ENCODE peak calls at places on chromosomes 4 and X, in six cellular contexts. One of them, this sample, is unnamed.
A peak's percentile ranks its signal among the peaks of the same experiment; 100 is the strongest.

GRCh38 chr4:47703964-47704363 is 133.9 kb downstream of the CORIN start:
- DNase-seq in activated B cell treated with CpG ODN at 0.5 μM for 24 hours: no peak
- DNase-seq in GM13977: no peak
- DNase-seq in endothelial cell: no peak
- DNase-seq in left ventricle myocardium inferior: no peak
- DNase-seq in fibroblast of mammary gland: no peak
- DNase-seq in this sample: no peak

GRCh38 chr4:55074386-55074785 is 51.0 kb downstream of the KDR start:
- DNase-seq in GM13977: no peak
- DNase-seq in fibroblast of mammary gland: no peak
- DNase-seq in activated B cell treated with CpG ODN at 0.5 μM for 24 hours: no peak
- DNase-seq in left ventricle myocardium inferior: no peak
- DNase-seq in endothelial cell: no peak
- DNase-seq in this sample: no peak

GRCh38 chrX:37599735-37600134 is 28.3 kb downstream of the LANCL3 start:
- DNase-seq in activated B cell treated with CpG ODN at 0.5 μM for 24 hours: no peak
- DNase-seq in GM13977: no peak
- DNase-seq in fibroblast of mammary gland: no peak
- DNase-seq in endothelial cell: no peak
- DNase-seq in left ventricle myocardium inferior: no peak
- DNase-seq in this sample: no peak

GRCh38 chr4:36237366-36238353 is 6.7 kb downstream of the ARAP2 start:
- DNase-seq in endothelial cell: no peak
- DNase-seq in activated B cell treated with CpG ODN at 0.5 μM for 24 hours: no peak
- DNase-seq in GM13977: no peak
- DNase-seq in fibroblast of mammary gland: no peak
- DNase-seq in left ventricle myocardium inferior: no peak
- DNase-seq in this sample: no peak

GRCh38 chr4:2716236-2716635 is 39.9 kb downstream of the TNIP2 start:
- DNase-seq in left ventricle myocardium inferior: no peak
- DNase-seq in endothelial cell: no peak
- DNase-seq in fibroblast of mammary gland: no peak
- DNase-seq in activated B cell treated with CpG ODN at 0.5 μM for 24 hours: no peak
- DNase-seq in GM13977: no peak
- DNase-seq in this sample: no peak

GRCh38 chr4:154626793-154627484 is 14.5 kb upstream of the FGG start:
- DNase-seq in activated B cell treated with CpG ODN at 0.5 μM for 24 hours: peak; percentile 46
- DNase-seq in fibroblast of mammary gland: peak; percentile 49
- DNase-seq in GM13977: peak; percentile 79
- DNase-seq in left ventricle myocardium inferior: peak; percentile 23
- DNase-seq in endothelial cell: peak; percentile 87
- DNase-seq in this sample: peak; percentile 79

GRCh38 chr4:70915874-70916559 is 13.8 kb downstream of the MOB1B start:
- DNase-seq in left ventricle myocardium inferior: no peak
- DNase-seq in fibroblast of mammary gland: no peak
- DNase-seq in activated B cell treated with CpG ODN at 0.5 μM for 24 hours: no peak
- DNase-seq in GM13977: no peak
- DNase-seq in endothelial cell: no peak
- DNase-seq in this sample: no peak

GRCh38 chrX:68686684-68687045 is 39.2 kb downstream of the STARD8 start:
- DNase-seq in left ventricle myocardium inferior: peak; percentile 37
- DNase-seq in endothelial cell: no peak
- DNase-seq in activated B cell treated with CpG ODN at 0.5 μM for 24 hours: no peak
- DNase-seq in GM13977: peak; percentile 38
- DNase-seq in fibroblast of mammary gland: peak; percentile 45
- DNase-seq in this sample: no peak

GRCh38 chr4:37453004-37453360 is 208.4 kb downstream of the NWD2 start:
- DNase-seq in activated B cell treated with CpG ODN at 0.5 μM for 24 hours: no peak
- DNase-seq in GM13977: peak; percentile 78
- DNase-seq in fibroblast of mammary gland: peak; percentile 67
- DNase-seq in left ventricle myocardium inferior: no peak
- DNase-seq in endothelial cell: peak; percentile 49
- DNase-seq in this sample: no peak

GRCh38 chrX:133473451-133473850 is 58.2 kb upstream of the GPC4 start:
- DNase-seq in fibroblast of mammary gland: peak; percentile 27
- DNase-seq in left ventricle myocardium inferior: no peak
- DNase-seq in endothelial cell: no peak
- DNase-seq in GM13977: no peak
- DNase-seq in activated B cell treated with CpG ODN at 0.5 μM for 24 hours: no peak
- DNase-seq in this sample: no peak

GRCh38 chr4:52660643-52661042 is 1.5 kb upstream of the USP46 start:
- DNase-seq in endothelial cell: no peak
- DNase-seq in fibroblast of mammary gland: no peak
- DNase-seq in GM13977: no peak
- DNase-seq in activated B cell treated with CpG ODN at 0.5 μM for 24 hours: no peak
- DNase-seq in left ventricle myocardium inferior: no peak
- DNase-seq in this sample: no peak

GRCh38 chr4:52664479-52664878 is 5.4 kb upstream of the USP46 start:
- DNase-seq in fibroblast of mammary gland: no peak
- DNase-seq in endothelial cell: no peak
- DNase-seq in GM13977: no peak
- DNase-seq in activated B cell treated with CpG ODN at 0.5 μM for 24 hours: no peak
- DNase-seq in left ventricle myocardium inferior: no peak
- DNase-seq in this sample: no peak

GRCh38 chr4:52670121-52670520 is 11.0 kb upstream of the USP46 start:
- DNase-seq in GM13977: no peak
- DNase-seq in left ventricle myocardium inferior: no peak
- DNase-seq in endothelial cell: no peak
- DNase-seq in fibroblast of mammary gland: no peak
- DNase-seq in activated B cell treated with CpG ODN at 0.5 μM for 24 hours: no peak
- DNase-seq in this sample: no peak

GRCh38 chr4:52661966-52662705 is 3.0 kb upstream of the USP46 start:
- DNase-seq in activated B cell treated with CpG ODN at 0.5 μM for 24 hours: no peak
- DNase-seq in GM13977: no peak
- DNase-seq in endothelial cell: no peak
- DNase-seq in fibroblast of mammary gland: no peak
- DNase-seq in left ventricle myocardium inferior: no peak
- DNase-seq in this sample: no peak

GRCh38 chr4:52665592-52665991 is 6.5 kb upstream of the USP46 start:
- DNase-seq in left ventricle myocardium inferior: no peak
- DNase-seq in GM13977: peak; percentile 45
- DNase-seq in fibroblast of mammary gland: no peak
- DNase-seq in activated B cell treated with CpG ODN at 0.5 μM for 24 hours: no peak
- DNase-seq in endothelial cell: no peak
- DNase-seq in this sample: no peak
- TF ChIP-seq CTCF in left ventricle myocardium inferior: peak; percentile 49
- TF ChIP-seq CTCF in GM13977: peak; percentile 58
- TF ChIP-seq CTCF in fibroblast of mammary gland: peak; percentile 14
- TF ChIP-seq CTCF in activated B cell treated with CpG ODN at 0.5 μM for 24 hours: no peak
- TF ChIP-seq CTCF in endothelial cell: no peak
- TF ChIP-seq CTCF in this sample: no peak

GRCh38 chr4:27000820-27001219 is 140.2 kb downstream of the STIM2 start:
- DNase-seq in fibroblast of mammary gland: no peak
- DNase-seq in left ventricle myocardium inferior: no peak
- DNase-seq in endothelial cell: no peak
- DNase-seq in activated B cell treated with CpG ODN at 0.5 μM for 24 hours: no peak
- DNase-seq in GM13977: no peak
- DNase-seq in this sample: no peak

GRCh38 chr4:27005512-27006246 is 145.0 kb downstream of the STIM2 start:
- DNase-seq in endothelial cell: no peak
- DNase-seq in left ventricle myocardium inferior: no peak
- DNase-seq in activated B cell treated with CpG ODN at 0.5 μM for 24 hours: no peak
- DNase-seq in fibroblast of mammary gland: peak; percentile 88
- DNase-seq in GM13977: no peak
- DNase-seq in this sample: no peak

GRCh38 chr4:27001398-27002164 is 140.9 kb downstream of the STIM2 start:
- DNase-seq in endothelial cell: no peak
- DNase-seq in activated B cell treated with CpG ODN at 0.5 μM for 24 hours: no peak
- DNase-seq in left ventricle myocardium inferior: no peak
- DNase-seq in fibroblast of mammary gland: no peak
- DNase-seq in GM13977: no peak
- DNase-seq in this sample: no peak

GRCh38 chr4:27006247-27006603 is 145.6 kb downstream of the STIM2 start:
- DNase-seq in activated B cell treated with CpG ODN at 0.5 μM for 24 hours: no peak
- DNase-seq in fibroblast of mammary gland: no peak
- DNase-seq in left ventricle myocardium inferior: no peak
- DNase-seq in endothelial cell: no peak
- DNase-seq in GM13977: no peak
- DNase-seq in this sample: no peak

DNA sequence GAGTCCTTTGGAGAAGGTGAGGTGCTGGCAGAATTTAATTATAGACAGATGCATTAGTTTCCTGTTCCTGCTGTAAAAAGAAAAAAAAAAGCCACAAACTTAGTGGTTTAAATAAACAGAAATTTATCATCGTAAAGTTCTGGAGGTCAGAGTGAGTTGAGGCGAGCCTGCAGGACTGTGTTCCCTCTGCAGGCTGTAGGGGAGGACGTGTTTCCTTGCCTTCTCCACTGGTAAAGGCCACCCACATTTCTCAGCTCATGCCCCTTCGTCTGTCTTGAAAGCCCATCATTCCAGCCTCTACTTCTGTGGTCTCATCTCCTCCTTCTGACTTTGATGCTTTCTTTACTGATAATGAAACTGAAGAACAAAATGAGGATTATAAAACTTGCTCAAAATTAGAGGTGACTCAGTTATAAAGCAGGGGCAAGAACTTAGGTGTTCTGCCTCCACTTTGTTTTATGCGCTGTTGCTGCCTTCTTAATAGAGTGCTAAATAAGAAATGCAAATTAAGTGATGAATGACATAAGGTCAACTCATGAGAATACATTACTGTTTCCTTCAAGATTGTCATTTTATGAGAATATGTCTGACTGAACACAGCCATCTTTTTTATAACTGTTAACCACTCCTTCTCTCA is 143.1 kb downstream of the STIM2 start:
- DNase-seq in activated B cell treated with CpG ODN at 0.5 μM for 24 hours: no peak
- DNase-seq in left ventricle myocardium inferior: no peak
- DNase-seq in endothelial cell: no peak
- DNase-seq in GM13977: no peak
- DNase-seq in fibroblast of mammary gland: peak; percentile 65
- DNase-seq in this sample: no peak
- TF ChIP-seq CTCF in activated B cell treated with CpG ODN at 0.5 μM for 24 hours: no peak
- TF ChIP-seq CTCF in left ventricle myocardium inferior: no peak
- TF ChIP-seq CTCF in endothelial cell: no peak
- TF ChIP-seq CTCF in GM13977: no peak
- TF ChIP-seq CTCF in fibroblast of mammary gland: peak; percentile 17
- TF ChIP-seq CTCF in this sample: no peak

GRCh38 chr4:176563591-176563990 is 229.1 kb downstream of the VEGFC start:
- DNase-seq in activated B cell treated with CpG ODN at 0.5 μM for 24 hours: no peak
- DNase-seq in endothelial cell: no peak
- DNase-seq in GM13977: no peak
- DNase-seq in fibroblast of mammary gland: peak; percentile 76
- DNase-seq in left ventricle myocardium inferior: no peak
- DNase-seq in this sample: no peak
- TF ChIP-seq CTCF in activated B cell treated with CpG ODN at 0.5 μM for 24 hours: no peak
- TF ChIP-seq CTCF in endothelial cell: no peak
- TF ChIP-seq CTCF in GM13977: no peak
- TF ChIP-seq CTCF in fibroblast of mammary gland: peak; percentile 47
- TF ChIP-seq CTCF in left ventricle myocardium inferior: peak; percentile 51
- TF ChIP-seq CTCF in this sample: no peak

GRCh38 chrX:136170109-136170800 is 22.9 kb downstream of the FHL1 start:
- DNase-seq in GM13977: no peak
- DNase-seq in left ventricle myocardium inferior: peak; percentile 24
- DNase-seq in activated B cell treated with CpG ODN at 0.5 μM for 24 hours: no peak
- DNase-seq in fibroblast of mammary gland: peak; percentile 59
- DNase-seq in endothelial cell: no peak
- DNase-seq in this sample: no peak

GRCh38 chrX:136168929-136169735 is 21.8 kb downstream of the FHL1 start:
- DNase-seq in fibroblast of mammary gland: peak; percentile 94
- DNase-seq in left ventricle myocardium inferior: peak; percentile 33
- DNase-seq in activated B cell treated with CpG ODN at 0.5 μM for 24 hours: no peak
- DNase-seq in endothelial cell: peak; percentile 31
- DNase-seq in GM13977: no peak
- DNase-seq in this sample: peak; percentile 34

GRCh38 chrX:136162827-136163427 is 15.6 kb downstream of the FHL1 start:
- DNase-seq in activated B cell treated with CpG ODN at 0.5 μM for 24 hours: peak; percentile 14
- DNase-seq in fibroblast of mammary gland: peak; percentile 63
- DNase-seq in endothelial cell: peak; percentile 58
- DNase-seq in GM13977: no peak
- DNase-seq in left ventricle myocardium inferior: peak; percentile 54
- DNase-seq in this sample: peak; percentile 67

GRCh38 chrX:136163694-136164093 is 16.4 kb downstream of the FHL1 start:
- DNase-seq in activated B cell treated with CpG ODN at 0.5 μM for 24 hours: no peak
- DNase-seq in endothelial cell: no peak
- DNase-seq in fibroblast of mammary gland: peak; percentile 40
- DNase-seq in left ventricle myocardium inferior: no peak
- DNase-seq in GM13977: no peak
- DNase-seq in this sample: no peak

GRCh38 chrX:136166221-136166855 is 19.0 kb downstream of the FHL1 start:
- DNase-seq in endothelial cell: no peak
- DNase-seq in fibroblast of mammary gland: peak; percentile 61
- DNase-seq in GM13977: no peak
- DNase-seq in left ventricle myocardium inferior: no peak
- DNase-seq in activated B cell treated with CpG ODN at 0.5 μM for 24 hours: no peak
- DNase-seq in this sample: no peak
- TF ChIP-seq CTCF in endothelial cell: no peak
- TF ChIP-seq CTCF in fibroblast of mammary gland: peak; percentile 52
- TF ChIP-seq CTCF in GM13977: peak; percentile 29
- TF ChIP-seq CTCF in left ventricle myocardium inferior: peak; percentile 53
- TF ChIP-seq CTCF in activated B cell treated with CpG ODN at 0.5 μM for 24 hours: no peak
- TF ChIP-seq CTCF in this sample: no peak

GRCh38 chr4:124783847-124784246 is 71.3 kb upstream of the ANKRD50 start:
- DNase-seq in endothelial cell: no peak
- DNase-seq in activated B cell treated with CpG ODN at 0.5 μM for 24 hours: no peak
- DNase-seq in left ventricle myocardium inferior: no peak
- DNase-seq in GM13977: no peak
- DNase-seq in fibroblast of mammary gland: peak; percentile 59
- DNase-seq in this sample: no peak

GRCh38 chr4:124785645-124786044 is 73.1 kb upstream of the ANKRD50 start:
- DNase-seq in fibroblast of mammary gland: no peak
- DNase-seq in endothelial cell: no peak
- DNase-seq in left ventricle myocardium inferior: no peak
- DNase-seq in activated B cell treated with CpG ODN at 0.5 μM for 24 hours: no peak
- DNase-seq in GM13977: no peak
- DNase-seq in this sample: no peak
- TF ChIP-seq CTCF in fibroblast of mammary gland: no peak
- TF ChIP-seq CTCF in endothelial cell: peak; percentile 55
- TF ChIP-seq CTCF in left ventricle myocardium inferior: no peak
- TF ChIP-seq CTCF in activated B cell treated with CpG ODN at 0.5 μM for 24 hours: no peak
- TF ChIP-seq CTCF in GM13977: no peak
- TF ChIP-seq CTCF in this sample: peak; percentile 39

This sample was measured in glutamatergic neuron.